ENCODE peak calls at places on chromosomes 5 and 9, in ten cellular contexts. One of them, this sample, is unnamed.

GRCh38 chr9:93247099-93247865 is 63.3 kb downstream of the WNK2 start:
- DNase-seq in germinal center: no peak
- DNase-seq in progenitor cell of endocrine pancreas: no peak
- DNase-seq in fibroblast of lung: no peak
- DNase-seq in activated CD8-positive, alpha-beta memory T cell treated with anti-CD3 and anti-CD28 coated beads, Interleukin-2, amount 50 U/mL, for 48 hours: no peak
- DNase-seq in NCI-H2171 treated with DMSO at 0.1 percent for 48 hours: no peak
- DNase-seq in NCI-H774: no peak
- DNase-seq in HL-60: no peak
- DNase-seq in stimulated activated CD8-positive, alpha-beta memory T cell treated with anti-CD3 and anti-CD28 coated beads, Interleukin-4, amount 100 ng/mL, for 48 hours: no peak
- DNase-seq in EH: no peak
- DNase-seq in this sample: no peak

GRCh38 chr5:137400571-137400970 is 98.6 kb downstream of the SPOCK1 start:
- DNase-seq in HL-60: no peak
- DNase-seq in activated CD8-positive, alpha-beta memory T cell treated with anti-CD3 and anti-CD28 coated beads, Interleukin-2, amount 50 U/mL, for 48 hours: no peak
- DNase-seq in stimulated activated CD8-positive, alpha-beta memory T cell treated with anti-CD3 and anti-CD28 coated beads, Interleukin-4, amount 100 ng/mL, for 48 hours: no peak
- DNase-seq in NCI-H774: no peak
- DNase-seq in fibroblast of lung: no peak
- DNase-seq in EH: no peak
- DNase-seq in NCI-H2171 treated with DMSO at 0.1 percent for 48 hours: peak; percentile 12
- DNase-seq in progenitor cell of endocrine pancreas: no peak
- DNase-seq in germinal center: no peak
- DNase-seq in this sample: no peak

GRCh38 chr5:150779397-150780179 is 1.0 kb downstream of the SMIM3 start:
- DNase-seq in fibroblast of lung: peak; percentile 67
- DNase-seq in NCI-H774: no peak
- DNase-seq in activated CD8-positive, alpha-beta memory T cell treated with anti-CD3 and anti-CD28 coated beads, Interleukin-2, amount 50 U/mL, for 48 hours: no peak
- DNase-seq in stimulated activated CD8-positive, alpha-beta memory T cell treated with anti-CD3 and anti-CD28 coated beads, Interleukin-4, amount 100 ng/mL, for 48 hours: no peak
- DNase-seq in HL-60: no peak
- DNase-seq in progenitor cell of endocrine pancreas: no peak
- DNase-seq in NCI-H2171 treated with DMSO at 0.1 percent for 48 hours: no peak
- DNase-seq in germinal center: no peak
- DNase-seq in EH: peak; percentile 15
- DNase-seq in this sample: no peak

GRCh38 chr5:100803391-100803790 is 99.7 kb downstream of the ST8SIA4 start:
- DNase-seq in HL-60: no peak
- DNase-seq in germinal center: no peak
- DNase-seq in NCI-H774: no peak
- DNase-seq in stimulated activated CD8-positive, alpha-beta memory T cell treated with anti-CD3 and anti-CD28 coated beads, Interleukin-4, amount 100 ng/mL, for 48 hours: no peak
- DNase-seq in activated CD8-positive, alpha-beta memory T cell treated with anti-CD3 and anti-CD28 coated beads, Interleukin-2, amount 50 U/mL, for 48 hours: no peak
- DNase-seq in fibroblast of lung: peak; percentile 50
- DNase-seq in progenitor cell of endocrine pancreas: no peak
- DNase-seq in EH: no peak
- DNase-seq in NCI-H2171 treated with DMSO at 0.1 percent for 48 hours: peak; percentile 27
- DNase-seq in this sample: no peak

GRCh38 chr5:3285621-3286020 is 310.0 kb upstream of the IRX1 start:
- DNase-seq in fibroblast of lung: no peak
- DNase-seq in stimulated activated CD8-positive, alpha-beta memory T cell treated with anti-CD3 and anti-CD28 coated beads, Interleukin-4, amount 100 ng/mL, for 48 hours: no peak
- DNase-seq in NCI-H2171 treated with DMSO at 0.1 percent for 48 hours: no peak
- DNase-seq in NCI-H774: no peak
- DNase-seq in activated CD8-positive, alpha-beta memory T cell treated with anti-CD3 and anti-CD28 coated beads, Interleukin-2, amount 50 U/mL, for 48 hours: no peak
- DNase-seq in germinal center: no peak
- DNase-seq in progenitor cell of endocrine pancreas: no peak
- DNase-seq in HL-60: no peak
- DNase-seq in EH: no peak
- DNase-seq in this sample: no peak

GRCh38 chr5:59039003-59039295 is 456.1 kb downstream of the RAB3C start:
- DNase-seq in progenitor cell of endocrine pancreas: no peak
- DNase-seq in activated CD8-positive, alpha-beta memory T cell treated with anti-CD3 and anti-CD28 coated beads, Interleukin-2, amount 50 U/mL, for 48 hours: no peak
- DNase-seq in fibroblast of lung: no peak
- DNase-seq in HL-60: no peak
- DNase-seq in germinal center: no peak
- DNase-seq in NCI-H774: no peak
- DNase-seq in EH: no peak
- DNase-seq in NCI-H2171 treated with DMSO at 0.1 percent for 48 hours: no peak
- DNase-seq in stimulated activated CD8-positive, alpha-beta memory T cell treated with anti-CD3 and anti-CD28 coated beads, Interleukin-4, amount 100 ng/mL, for 48 hours: no peak
- DNase-seq in this sample: no peak

GRCh38 chr5:39040875-39041274 is 33.3 kb downstream of the RICTOR start:
- DNase-seq in activated CD8-positive, alpha-beta memory T cell treated with anti-CD3 and anti-CD28 coated beads, Interleukin-2, amount 50 U/mL, for 48 hours: no peak
- DNase-seq in fibroblast of lung: no peak
- DNase-seq in progenitor cell of endocrine pancreas: no peak
- DNase-seq in HL-60: no peak
- DNase-seq in EH: no peak
- DNase-seq in NCI-H2171 treated with DMSO at 0.1 percent for 48 hours: peak; percentile 14
- DNase-seq in NCI-H774: no peak
- DNase-seq in germinal center: no peak
- DNase-seq in stimulated activated CD8-positive, alpha-beta memory T cell treated with anti-CD3 and anti-CD28 coated beads, Interleukin-4, amount 100 ng/mL, for 48 hours: no peak
- DNase-seq in this sample: no peak

GRCh38 chr5:95631991-95632675 is 12.2 kb downstream of the GPR150 start:
- DNase-seq in germinal center: no peak
- DNase-seq in NCI-H774: no peak
- DNase-seq in EH: peak; percentile 86
- DNase-seq in activated CD8-positive, alpha-beta memory T cell treated with anti-CD3 and anti-CD28 coated beads, Interleukin-2, amount 50 U/mL, for 48 hours: peak; percentile 78
- DNase-seq in stimulated activated CD8-positive, alpha-beta memory T cell treated with anti-CD3 and anti-CD28 coated beads, Interleukin-4, amount 100 ng/mL, for 48 hours: peak; percentile 73
- DNase-seq in NCI-H2171 treated with DMSO at 0.1 percent for 48 hours: no peak
- DNase-seq in HL-60: no peak
- DNase-seq in progenitor cell of endocrine pancreas: no peak
- DNase-seq in fibroblast of lung: peak; percentile 45
- DNase-seq in this sample: peak; percentile 40

GRCh38 chr9:13586726-13587392 is 307.4 kb upstream of the MPDZ start:
- DNase-seq in fibroblast of lung: no peak
- DNase-seq in stimulated activated CD8-positive, alpha-beta memory T cell treated with anti-CD3 and anti-CD28 coated beads, Interleukin-4, amount 100 ng/mL, for 48 hours: no peak
- DNase-seq in germinal center: no peak
- DNase-seq in EH: no peak
- DNase-seq in HL-60: no peak
- DNase-seq in progenitor cell of endocrine pancreas: no peak
- DNase-seq in NCI-H774: no peak
- DNase-seq in activated CD8-positive, alpha-beta memory T cell treated with anti-CD3 and anti-CD28 coated beads, Interleukin-2, amount 50 U/mL, for 48 hours: no peak
- DNase-seq in NCI-H2171 treated with DMSO at 0.1 percent for 48 hours: no peak
- DNase-seq in this sample: no peak

GRCh38 chr5:97528941-97529340 is 345.9 kb upstream of the RIOK2 start:
- DNase-seq in stimulated activated CD8-positive, alpha-beta memory T cell treated with anti-CD3 and anti-CD28 coated beads, Interleukin-4, amount 100 ng/mL, for 48 hours: no peak
- DNase-seq in germinal center: no peak
- DNase-seq in activated CD8-positive, alpha-beta memory T cell treated with anti-CD3 and anti-CD28 coated beads, Interleukin-2, amount 50 U/mL, for 48 hours: no peak
- DNase-seq in HL-60: no peak
- DNase-seq in progenitor cell of endocrine pancreas: no peak
- DNase-seq in fibroblast of lung: peak; percentile 72
- DNase-seq in NCI-H774: no peak
- DNase-seq in NCI-H2171 treated with DMSO at 0.1 percent for 48 hours: peak; percentile 50
- DNase-seq in EH: peak; percentile 70
- DNase-seq in this sample: no peak

GRCh38 chr5:88944751-88945507 is 61.9 kb upstream of the MEF2C start:
- DNase-seq in EH: peak; percentile 53
- DNase-seq in germinal center: no peak
- DNase-seq in stimulated activated CD8-positive, alpha-beta memory T cell treated with anti-CD3 and anti-CD28 coated beads, Interleukin-4, amount 100 ng/mL, for 48 hours: no peak
- DNase-seq in NCI-H774: no peak
- DNase-seq in fibroblast of lung: peak; percentile 46
- DNase-seq in HL-60: no peak
- DNase-seq in progenitor cell of endocrine pancreas: no peak
- DNase-seq in NCI-H2171 treated with DMSO at 0.1 percent for 48 hours: no peak
- DNase-seq in activated CD8-positive, alpha-beta memory T cell treated with anti-CD3 and anti-CD28 coated beads, Interleukin-2, amount 50 U/mL, for 48 hours: no peak
- DNase-seq in this sample: no peak

GRCh38 chr9:35714579-35715252 is 17.3 kb downstream of the TLN1 start:
- DNase-seq in HL-60: no peak
- DNase-seq in EH: no peak
- DNase-seq in germinal center: no peak
- DNase-seq in activated CD8-positive, alpha-beta memory T cell treated with anti-CD3 and anti-CD28 coated beads, Interleukin-2, amount 50 U/mL, for 48 hours: no peak
- DNase-seq in progenitor cell of endocrine pancreas: no peak
- DNase-seq in stimulated activated CD8-positive, alpha-beta memory T cell treated with anti-CD3 and anti-CD28 coated beads, Interleukin-4, amount 100 ng/mL, for 48 hours: no peak
- DNase-seq in fibroblast of lung: no peak
- DNase-seq in NCI-H2171 treated with DMSO at 0.1 percent for 48 hours: no peak
- DNase-seq in NCI-H774: no peak
- DNase-seq in this sample: no peak

GRCh38 chr5:178399723-178400115 is 167.1 kb upstream of the PHYKPL start:
- DNase-seq in stimulated activated CD8-positive, alpha-beta memory T cell treated with anti-CD3 and anti-CD28 coated beads, Interleukin-4, amount 100 ng/mL, for 48 hours: no peak
- DNase-seq in NCI-H774: no peak
- DNase-seq in HL-60: no peak
- DNase-seq in activated CD8-positive, alpha-beta memory T cell treated with anti-CD3 and anti-CD28 coated beads, Interleukin-2, amount 50 U/mL, for 48 hours: no peak
- DNase-seq in EH: no peak
- DNase-seq in progenitor cell of endocrine pancreas: no peak
- DNase-seq in germinal center: no peak
- DNase-seq in NCI-H2171 treated with DMSO at 0.1 percent for 48 hours: peak; percentile 30
- DNase-seq in fibroblast of lung: no peak
- DNase-seq in this sample: no peak

GRCh38 chr5:75067434-75067833 is 15.1 kb upstream of the GCNT4 start:
- DNase-seq in NCI-H774: no peak
- DNase-seq in germinal center: no peak
- DNase-seq in progenitor cell of endocrine pancreas: no peak
- DNase-seq in stimulated activated CD8-positive, alpha-beta memory T cell treated with anti-CD3 and anti-CD28 coated beads, Interleukin-4, amount 100 ng/mL, for 48 hours: no peak
- DNase-seq in NCI-H2171 treated with DMSO at 0.1 percent for 48 hours: no peak
- DNase-seq in activated CD8-positive, alpha-beta memory T cell treated with anti-CD3 and anti-CD28 coated beads, Interleukin-2, amount 50 U/mL, for 48 hours: no peak
- DNase-seq in EH: no peak
- DNase-seq in HL-60: no peak
- DNase-seq in fibroblast of lung: no peak
- DNase-seq in this sample: no peak

GRCh38 chr9:130698514-130698913 is 4.9 kb downstream of the EXOSC2 start:
- DNase-seq in HL-60: no peak
- DNase-seq in activated CD8-positive, alpha-beta memory T cell treated with anti-CD3 and anti-CD28 coated beads, Interleukin-2, amount 50 U/mL, for 48 hours: no peak
- DNase-seq in progenitor cell of endocrine pancreas: no peak
- DNase-seq in germinal center: no peak
- DNase-seq in NCI-H2171 treated with DMSO at 0.1 percent for 48 hours: no peak
- DNase-seq in EH: peak; percentile 62
- DNase-seq in NCI-H774: no peak
- DNase-seq in stimulated activated CD8-positive, alpha-beta memory T cell treated with anti-CD3 and anti-CD28 coated beads, Interleukin-4, amount 100 ng/mL, for 48 hours: no peak
- DNase-seq in fibroblast of lung: peak; percentile 82
- DNase-seq in this sample: no peak

GRCh38 chr9:123834907-123835562 is 94.9 kb downstream of the DENND1A start:
- DNase-seq in stimulated activated CD8-positive, alpha-beta memory T cell treated with anti-CD3 and anti-CD28 coated beads, Interleukin-4, amount 100 ng/mL, for 48 hours: no peak
- DNase-seq in fibroblast of lung: peak; percentile 57
- DNase-seq in NCI-H2171 treated with DMSO at 0.1 percent for 48 hours: no peak
- DNase-seq in EH: peak; percentile 80
- DNase-seq in NCI-H774: peak; percentile 8
- DNase-seq in progenitor cell of endocrine pancreas: no peak
- DNase-seq in HL-60: peak; percentile 33
- DNase-seq in activated CD8-positive, alpha-beta memory T cell treated with anti-CD3 and anti-CD28 coated beads, Interleukin-2, amount 50 U/mL, for 48 hours: no peak
- DNase-seq in germinal center: peak; percentile 24
- DNase-seq in this sample: peak; percentile 32

GRCh38 chr5:142959683-142960308 is 189.6 kb downstream of the ARHGAP26 start:
- DNase-seq in fibroblast of lung: no peak
- DNase-seq in progenitor cell of endocrine pancreas: no peak
- DNase-seq in germinal center: no peak
- DNase-seq in EH: peak; percentile 17
- DNase-seq in activated CD8-positive, alpha-beta memory T cell treated with anti-CD3 and anti-CD28 coated beads, Interleukin-2, amount 50 U/mL, for 48 hours: no peak
- DNase-seq in stimulated activated CD8-positive, alpha-beta memory T cell treated with anti-CD3 and anti-CD28 coated beads, Interleukin-4, amount 100 ng/mL, for 48 hours: no peak
- DNase-seq in NCI-H774: no peak
- DNase-seq in HL-60: no peak
- DNase-seq in NCI-H2171 treated with DMSO at 0.1 percent for 48 hours: no peak
- DNase-seq in this sample: no peak

GRCh38 chr5:179794575-179794974 is 789 bp downstream of the LTC4S start:
- DNase-seq in NCI-H774: no peak
- DNase-seq in progenitor cell of endocrine pancreas: no peak
- DNase-seq in HL-60: no peak
- DNase-seq in fibroblast of lung: no peak
- DNase-seq in EH: no peak
- DNase-seq in germinal center: no peak
- DNase-seq in stimulated activated CD8-positive, alpha-beta memory T cell treated with anti-CD3 and anti-CD28 coated beads, Interleukin-4, amount 100 ng/mL, for 48 hours: no peak
- DNase-seq in activated CD8-positive, alpha-beta memory T cell treated with anti-CD3 and anti-CD28 coated beads, Interleukin-2, amount 50 U/mL, for 48 hours: peak; percentile 56
- DNase-seq in NCI-H2171 treated with DMSO at 0.1 percent for 48 hours: no peak
- DNase-seq in this sample: no peak

GRCh38 chr9:20551236-20551635 is 71.1 kb downstream of the MLLT3 start:
- DNase-seq in stimulated activated CD8-positive, alpha-beta memory T cell treated with anti-CD3 and anti-CD28 coated beads, Interleukin-4, amount 100 ng/mL, for 48 hours: no peak
- DNase-seq in germinal center: no peak
- DNase-seq in HL-60: no peak
- DNase-seq in NCI-H774: no peak
- DNase-seq in EH: peak; percentile 29
- DNase-seq in activated CD8-positive, alpha-beta memory T cell treated with anti-CD3 and anti-CD28 coated beads, Interleukin-2, amount 50 U/mL, for 48 hours: no peak
- DNase-seq in NCI-H2171 treated with DMSO at 0.1 percent for 48 hours: no peak
- DNase-seq in progenitor cell of endocrine pancreas: no peak
- DNase-seq in fibroblast of lung: peak; percentile 36
- DNase-seq in this sample: no peak

GRCh38 chr5:74016373-74016772 is 390.4 kb downstream of the ARHGEF28 start:
- DNase-seq in HL-60: no peak
- DNase-seq in progenitor cell of endocrine pancreas: no peak
- DNase-seq in NCI-H2171 treated with DMSO at 0.1 percent for 48 hours: no peak
- DNase-seq in EH: no peak
- DNase-seq in germinal center: peak; percentile 10
- DNase-seq in fibroblast of lung: no peak
- DNase-seq in stimulated activated CD8-positive, alpha-beta memory T cell treated with anti-CD3 and anti-CD28 coated beads, Interleukin-4, amount 100 ng/mL, for 48 hours: no peak
- DNase-seq in NCI-H774: no peak
- DNase-seq in activated CD8-positive, alpha-beta memory T cell treated with anti-CD3 and anti-CD28 coated beads, Interleukin-2, amount 50 U/mL, for 48 hours: no peak
- DNase-seq in this sample: peak; percentile 6

GRCh38 chr5:173448856-173449255 is 120.6 kb upstream of the STC2 start:
- DNase-seq in NCI-H2171 treated with DMSO at 0.1 percent for 48 hours: no peak
- DNase-seq in NCI-H774: no peak
- DNase-seq in activated CD8-positive, alpha-beta memory T cell treated with anti-CD3 and anti-CD28 coated beads, Interleukin-2, amount 50 U/mL, for 48 hours: no peak
- DNase-seq in germinal center: no peak
- DNase-seq in EH: no peak
- DNase-seq in progenitor cell of endocrine pancreas: no peak
- DNase-seq in stimulated activated CD8-positive, alpha-beta memory T cell treated with anti-CD3 and anti-CD28 coated beads, Interleukin-4, amount 100 ng/mL, for 48 hours: no peak
- DNase-seq in HL-60: no peak
- DNase-seq in fibroblast of lung: no peak
- DNase-seq in this sample: no peak

GRCh38 chr9:108620767-108621166 is 235.0 kb downstream of the ACTL7B start:
- DNase-seq in stimulated activated CD8-positive, alpha-beta memory T cell treated with anti-CD3 and anti-CD28 coated beads, Interleukin-4, amount 100 ng/mL, for 48 hours: no peak
- DNase-seq in HL-60: no peak
- DNase-seq in NCI-H774: no peak
- DNase-seq in EH: peak; percentile 89
- DNase-seq in progenitor cell of endocrine pancreas: no peak
- DNase-seq in activated CD8-positive, alpha-beta memory T cell treated with anti-CD3 and anti-CD28 coated beads, Interleukin-2, amount 50 U/mL, for 48 hours: no peak
- DNase-seq in fibroblast of lung: peak; percentile 45
- DNase-seq in NCI-H2171 treated with DMSO at 0.1 percent for 48 hours: no peak
- DNase-seq in germinal center: no peak
- DNase-seq in this sample: no peak

GRCh38 chr9:35277171-35277520 is 115.3 kb downstream of the UNC13B start:
- DNase-seq in germinal center: no peak
- DNase-seq in progenitor cell of endocrine pancreas: no peak
- DNase-seq in EH: no peak
- DNase-seq in HL-60: no peak
- DNase-seq in activated CD8-positive, alpha-beta memory T cell treated with anti-CD3 and anti-CD28 coated beads, Interleukin-2, amount 50 U/mL, for 48 hours: no peak
- DNase-seq in fibroblast of lung: no peak
- DNase-seq in NCI-H774: no peak
- DNase-seq in NCI-H2171 treated with DMSO at 0.1 percent for 48 hours: no peak
- DNase-seq in stimulated activated CD8-positive, alpha-beta memory T cell treated with anti-CD3 and anti-CD28 coated beads, Interleukin-4, amount 100 ng/mL, for 48 hours: no peak
- DNase-seq in this sample: no peak

GRCh38 chr5:123670981-123671557 is 159.1 kb downstream of the CSNK1G3 start:
- DNase-seq in progenitor cell of endocrine pancreas: peak; percentile 37
- DNase-seq in stimulated activated CD8-positive, alpha-beta memory T cell treated with anti-CD3 and anti-CD28 coated beads, Interleukin-4, amount 100 ng/mL, for 48 hours: peak; percentile 69
- DNase-seq in NCI-H2171 treated with DMSO at 0.1 percent for 48 hours: peak; percentile 45
- DNase-seq in NCI-H774: peak; percentile 47
- DNase-seq in HL-60: no peak
- DNase-seq in activated CD8-positive, alpha-beta memory T cell treated with anti-CD3 and anti-CD28 coated beads, Interleukin-2, amount 50 U/mL, for 48 hours: peak; percentile 58
- DNase-seq in EH: peak; percentile 57
- DNase-seq in germinal center: peak; percentile 25
- DNase-seq in fibroblast of lung: peak; percentile 19
- DNase-seq in this sample: peak; percentile 28

GRCh38 chr9:68522954-68523353 is 17.7 kb downstream of the TMEM252 start:
- DNase-seq in NCI-H2171 treated with DMSO at 0.1 percent for 48 hours: no peak
- DNase-seq in HL-60: no peak
- DNase-seq in activated CD8-positive, alpha-beta memory T cell treated with anti-CD3 and anti-CD28 coated beads, Interleukin-2, amount 50 U/mL, for 48 hours: no peak
- DNase-seq in fibroblast of lung: no peak
- DNase-seq in NCI-H774: no peak
- DNase-seq in germinal center: no peak
- DNase-seq in progenitor cell of endocrine pancreas: no peak
- DNase-seq in stimulated activated CD8-positive, alpha-beta memory T cell treated with anti-CD3 and anti-CD28 coated beads, Interleukin-4, amount 100 ng/mL, for 48 hours: no peak
- DNase-seq in EH: no peak
- DNase-seq in this sample: no peak